ENCODE peak calls at places on chromosomes 2 and 18, in seven cellular contexts. One of them, this sample, is unnamed.

GRCh38 chr2:37105150-37105549 is 20.8 kb downstream of the GPATCH11 start:
- DNase-seq in B cell: no peak
- DNase-seq in OCI-LY7: no peak
- DNase-seq in fibroblast of mammary gland: no peak
- DNase-seq in H54: no peak
- DNase-seq in stimulated activated CD4-positive, alpha-beta T cell treated with anti-CD3 and anti-CD28 coated beads, Interleukin-4, amount 100 ng/mL, for 48 hours: no peak
- DNase-seq in stimulated activated CD8-positive, alpha-beta memory T cell treated with anti-CD3 and anti-CD28 coated beads, Interleukin-4, amount 100 ng/mL, for 1 hour: no peak
- DNase-seq in this sample: no peak

GRCh38 chr2:46978696-46979095 is 63.1 kb upstream of the MCFD2 start:
- DNase-seq in B cell: no peak
- DNase-seq in OCI-LY7: no peak
- DNase-seq in fibroblast of mammary gland: no peak
- DNase-seq in H54: no peak
- DNase-seq in stimulated activated CD4-positive, alpha-beta T cell treated with anti-CD3 and anti-CD28 coated beads, Interleukin-4, amount 100 ng/mL, for 48 hours: no peak
- DNase-seq in stimulated activated CD8-positive, alpha-beta memory T cell treated with anti-CD3 and anti-CD28 coated beads, Interleukin-4, amount 100 ng/mL, for 1 hour: no peak
- DNase-seq in this sample: no peak

GRCh38 chr18:4096501-4096900 is 358.6 kb downstream of the DLGAP1 start:
- DNase-seq in B cell: no peak
- DNase-seq in OCI-LY7: no peak
- DNase-seq in fibroblast of mammary gland: peak
- DNase-seq in H54: no peak
- DNase-seq in stimulated activated CD4-positive, alpha-beta T cell treated with anti-CD3 and anti-CD28 coated beads, Interleukin-4, amount 100 ng/mL, for 48 hours: no peak
- DNase-seq in stimulated activated CD8-positive, alpha-beta memory T cell treated with anti-CD3 and anti-CD28 coated beads, Interleukin-4, amount 100 ng/mL, for 1 hour: no peak
- DNase-seq in this sample: no peak

GRCh38 chr18:60096428-60096827 is 196.6 kb downstream of the PMAIP1 start:
- DNase-seq in B cell: no peak
- DNase-seq in OCI-LY7: no peak
- DNase-seq in fibroblast of mammary gland: no peak
- DNase-seq in H54: no peak
- DNase-seq in stimulated activated CD4-positive, alpha-beta T cell treated with anti-CD3 and anti-CD28 coated beads, Interleukin-4, amount 100 ng/mL, for 48 hours: no peak
- DNase-seq in stimulated activated CD8-positive, alpha-beta memory T cell treated with anti-CD3 and anti-CD28 coated beads, Interleukin-4, amount 100 ng/mL, for 1 hour: no peak
- DNase-seq in this sample: no peak

GRCh38 chr2:101328474-101329007 is 20.0 kb upstream of the RNF149 start:
- DNase-seq in B cell: no peak
- DNase-seq in OCI-LY7: peak
- DNase-seq in fibroblast of mammary gland: peak
- DNase-seq in H54: no peak
- DNase-seq in stimulated activated CD4-positive, alpha-beta T cell treated with anti-CD3 and anti-CD28 coated beads, Interleukin-4, amount 100 ng/mL, for 48 hours: no peak
- DNase-seq in stimulated activated CD8-positive, alpha-beta memory T cell treated with anti-CD3 and anti-CD28 coated beads, Interleukin-4, amount 100 ng/mL, for 1 hour: no peak
- DNase-seq in this sample: no peak

GRCh38 chr2:103361712-103362111 is 599.9 kb downstream of the TMEM182 start:
- DNase-seq in B cell: no peak
- DNase-seq in OCI-LY7: no peak
- DNase-seq in fibroblast of mammary gland: no peak
- DNase-seq in H54: no peak
- DNase-seq in stimulated activated CD4-positive, alpha-beta T cell treated with anti-CD3 and anti-CD28 coated beads, Interleukin-4, amount 100 ng/mL, for 48 hours: no peak
- DNase-seq in stimulated activated CD8-positive, alpha-beta memory T cell treated with anti-CD3 and anti-CD28 coated beads, Interleukin-4, amount 100 ng/mL, for 1 hour: no peak
- DNase-seq in this sample: no peak

GRCh38 chr2:64359892-64360657 is 93.9 kb upstream of the LGALSL start:
- DNase-seq in B cell: no peak
- DNase-seq in OCI-LY7: peak
- DNase-seq in fibroblast of mammary gland: peak
- DNase-seq in H54: peak
- DNase-seq in stimulated activated CD4-positive, alpha-beta T cell treated with anti-CD3 and anti-CD28 coated beads, Interleukin-4, amount 100 ng/mL, for 48 hours: peak
- DNase-seq in stimulated activated CD8-positive, alpha-beta memory T cell treated with anti-CD3 and anti-CD28 coated beads, Interleukin-4, amount 100 ng/mL, for 1 hour: no peak
- DNase-seq in this sample: peak

GRCh38 chr18:4510160-4510559 is 55.1 kb upstream of the DLGAP1 start:
- DNase-seq in B cell: no peak
- DNase-seq in OCI-LY7: no peak
- DNase-seq in fibroblast of mammary gland: no peak
- DNase-seq in H54: no peak
- DNase-seq in stimulated activated CD4-positive, alpha-beta T cell treated with anti-CD3 and anti-CD28 coated beads, Interleukin-4, amount 100 ng/mL, for 48 hours: no peak
- DNase-seq in stimulated activated CD8-positive, alpha-beta memory T cell treated with anti-CD3 and anti-CD28 coated beads, Interleukin-4, amount 100 ng/mL, for 1 hour: no peak
- DNase-seq in this sample: no peak

GRCh38 chr2:235745597-235745996 is 251.8 kb downstream of the AGAP1 start:
- DNase-seq in B cell: no peak
- DNase-seq in OCI-LY7: no peak
- DNase-seq in fibroblast of mammary gland: peak
- DNase-seq in H54: no peak
- DNase-seq in stimulated activated CD4-positive, alpha-beta T cell treated with anti-CD3 and anti-CD28 coated beads, Interleukin-4, amount 100 ng/mL, for 48 hours: no peak
- DNase-seq in stimulated activated CD8-positive, alpha-beta memory T cell treated with anti-CD3 and anti-CD28 coated beads, Interleukin-4, amount 100 ng/mL, for 1 hour: no peak
- DNase-seq in this sample: no peak

GRCh38 chr2:234914371-234915154 is 37.3 kb upstream of the SH3BP4 start:
- DNase-seq in B cell: no peak
- DNase-seq in OCI-LY7: no peak
- DNase-seq in fibroblast of mammary gland: no peak
- DNase-seq in H54: no peak
- DNase-seq in stimulated activated CD4-positive, alpha-beta T cell treated with anti-CD3 and anti-CD28 coated beads, Interleukin-4, amount 100 ng/mL, for 48 hours: no peak
- DNase-seq in stimulated activated CD8-positive, alpha-beta memory T cell treated with anti-CD3 and anti-CD28 coated beads, Interleukin-4, amount 100 ng/mL, for 1 hour: no peak
- DNase-seq in this sample: no peak

GRCh38 chr18:26621161-26622026 is 73.0 kb upstream of the KCTD1 start:
- DNase-seq in B cell: no peak
- DNase-seq in OCI-LY7: peak
- DNase-seq in fibroblast of mammary gland: peak
- DNase-seq in H54: peak
- DNase-seq in stimulated activated CD4-positive, alpha-beta T cell treated with anti-CD3 and anti-CD28 coated beads, Interleukin-4, amount 100 ng/mL, for 48 hours: peak
- DNase-seq in stimulated activated CD8-positive, alpha-beta memory T cell treated with anti-CD3 and anti-CD28 coated beads, Interleukin-4, amount 100 ng/mL, for 1 hour: no peak
- DNase-seq in this sample: peak

GRCh38 chr2:98912221-98912851 is 23.7 kb downstream of the CRACDL start:
- DNase-seq in B cell: no peak
- DNase-seq in OCI-LY7: no peak
- DNase-seq in fibroblast of mammary gland: peak
- DNase-seq in H54: peak
- DNase-seq in stimulated activated CD4-positive, alpha-beta T cell treated with anti-CD3 and anti-CD28 coated beads, Interleukin-4, amount 100 ng/mL, for 48 hours: no peak
- DNase-seq in stimulated activated CD8-positive, alpha-beta memory T cell treated with anti-CD3 and anti-CD28 coated beads, Interleukin-4, amount 100 ng/mL, for 1 hour: no peak
- DNase-seq in this sample: peak

GRCh38 chr2:96940991-96941775 is 45.2 kb downstream of the FAM178B start:
- DNase-seq in B cell: no peak
- DNase-seq in OCI-LY7: no peak
- DNase-seq in fibroblast of mammary gland: no peak
- DNase-seq in H54: no peak
- DNase-seq in stimulated activated CD4-positive, alpha-beta T cell treated with anti-CD3 and anti-CD28 coated beads, Interleukin-4, amount 100 ng/mL, for 48 hours: no peak
- DNase-seq in stimulated activated CD8-positive, alpha-beta memory T cell treated with anti-CD3 and anti-CD28 coated beads, Interleukin-4, amount 100 ng/mL, for 1 hour: no peak
- DNase-seq in this sample: no peak

GRCh38 chr18:43571078-43571689 is 293.9 kb upstream of the SYT4 start:
- DNase-seq in B cell: no peak
- DNase-seq in OCI-LY7: peak
- DNase-seq in fibroblast of mammary gland: peak
- DNase-seq in H54: no peak
- DNase-seq in stimulated activated CD4-positive, alpha-beta T cell treated with anti-CD3 and anti-CD28 coated beads, Interleukin-4, amount 100 ng/mL, for 48 hours: no peak
- DNase-seq in stimulated activated CD8-positive, alpha-beta memory T cell treated with anti-CD3 and anti-CD28 coated beads, Interleukin-4, amount 100 ng/mL, for 1 hour: no peak
- DNase-seq in this sample: peak

GRCh38 chr18:31436825-31437224 is 10.7 kb upstream of the DSG3 start:
- DNase-seq in B cell: no peak
- DNase-seq in OCI-LY7: no peak
- DNase-seq in fibroblast of mammary gland: peak
- DNase-seq in H54: no peak
- DNase-seq in stimulated activated CD4-positive, alpha-beta T cell treated with anti-CD3 and anti-CD28 coated beads, Interleukin-4, amount 100 ng/mL, for 48 hours: no peak
- DNase-seq in stimulated activated CD8-positive, alpha-beta memory T cell treated with anti-CD3 and anti-CD28 coated beads, Interleukin-4, amount 100 ng/mL, for 1 hour: no peak
- DNase-seq in this sample: no peak

GRCh38 chr2:69742170-69742952 is 427 bp downstream of the ANXA4 start:
- DNase-seq in B cell: no peak
- DNase-seq in OCI-LY7: no peak
- DNase-seq in fibroblast of mammary gland: no peak
- DNase-seq in H54: no peak
- DNase-seq in stimulated activated CD4-positive, alpha-beta T cell treated with anti-CD3 and anti-CD28 coated beads, Interleukin-4, amount 100 ng/mL, for 48 hours: no peak
- DNase-seq in stimulated activated CD8-positive, alpha-beta memory T cell treated with anti-CD3 and anti-CD28 coated beads, Interleukin-4, amount 100 ng/mL, for 1 hour: no peak
- DNase-seq in this sample: no peak

GRCh38 chr2:45699032-45699658 is 47.7 kb downstream of the PRKCE start:
- DNase-seq in B cell: no peak
- DNase-seq in OCI-LY7: no peak
- DNase-seq in fibroblast of mammary gland: peak
- DNase-seq in H54: peak
- DNase-seq in stimulated activated CD4-positive, alpha-beta T cell treated with anti-CD3 and anti-CD28 coated beads, Interleukin-4, amount 100 ng/mL, for 48 hours: no peak
- DNase-seq in stimulated activated CD8-positive, alpha-beta memory T cell treated with anti-CD3 and anti-CD28 coated beads, Interleukin-4, amount 100 ng/mL, for 1 hour: no peak
- DNase-seq in this sample: no peak

GRCh38 chr2:11288431-11288830 is 56.0 kb downstream of the ROCK2 start:
- DNase-seq in B cell: no peak
- DNase-seq in OCI-LY7: no peak
- DNase-seq in fibroblast of mammary gland: no peak
- DNase-seq in H54: no peak
- DNase-seq in stimulated activated CD4-positive, alpha-beta T cell treated with anti-CD3 and anti-CD28 coated beads, Interleukin-4, amount 100 ng/mL, for 48 hours: no peak
- DNase-seq in stimulated activated CD8-positive, alpha-beta memory T cell treated with anti-CD3 and anti-CD28 coated beads, Interleukin-4, amount 100 ng/mL, for 1 hour: no peak
- DNase-seq in this sample: no peak

GRCh38 chr18:79889569-79889968 is 61.9 kb downstream of the SLC66A2 start:
- DNase-seq in B cell: no peak
- DNase-seq in OCI-LY7: no peak
- DNase-seq in fibroblast of mammary gland: no peak
- DNase-seq in H54: no peak
- DNase-seq in stimulated activated CD4-positive, alpha-beta T cell treated with anti-CD3 and anti-CD28 coated beads, Interleukin-4, amount 100 ng/mL, for 48 hours: no peak
- DNase-seq in stimulated activated CD8-positive, alpha-beta memory T cell treated with anti-CD3 and anti-CD28 coated beads, Interleukin-4, amount 100 ng/mL, for 1 hour: no peak
- DNase-seq in this sample: no peak

GRCh38 chr2:62740221-62740620 is 34.7 kb downstream of the EHBP1 start:
- DNase-seq in B cell: no peak
- DNase-seq in OCI-LY7: no peak
- DNase-seq in fibroblast of mammary gland: peak
- DNase-seq in H54: no peak
- DNase-seq in stimulated activated CD4-positive, alpha-beta T cell treated with anti-CD3 and anti-CD28 coated beads, Interleukin-4, amount 100 ng/mL, for 48 hours: no peak
- DNase-seq in stimulated activated CD8-positive, alpha-beta memory T cell treated with anti-CD3 and anti-CD28 coated beads, Interleukin-4, amount 100 ng/mL, for 1 hour: no peak
- DNase-seq in this sample: no peak

GRCh38 chr2:226408131-226408530 is 391.5 kb downstream of the IRS1 start:
- DNase-seq in B cell: no peak
- DNase-seq in OCI-LY7: no peak
- DNase-seq in fibroblast of mammary gland: no peak
- DNase-seq in H54: no peak
- DNase-seq in stimulated activated CD4-positive, alpha-beta T cell treated with anti-CD3 and anti-CD28 coated beads, Interleukin-4, amount 100 ng/mL, for 48 hours: no peak
- DNase-seq in stimulated activated CD8-positive, alpha-beta memory T cell treated with anti-CD3 and anti-CD28 coated beads, Interleukin-4, amount 100 ng/mL, for 1 hour: no peak
- DNase-seq in this sample: no peak

GRCh38 chr18:58392336-58393000 is 236.4 kb downstream of the ALPK2 start:
- DNase-seq in B cell: no peak
- DNase-seq in OCI-LY7: no peak
- DNase-seq in fibroblast of mammary gland: peak
- DNase-seq in H54: no peak
- DNase-seq in stimulated activated CD4-positive, alpha-beta T cell treated with anti-CD3 and anti-CD28 coated beads, Interleukin-4, amount 100 ng/mL, for 48 hours: no peak
- DNase-seq in stimulated activated CD8-positive, alpha-beta memory T cell treated with anti-CD3 and anti-CD28 coated beads, Interleukin-4, amount 100 ng/mL, for 1 hour: no peak
- DNase-seq in this sample: no peak

GRCh38 chr2:215635788-215636139 is 199.9 kb upstream of the FN1 start:
- DNase-seq in B cell: no peak
- DNase-seq in OCI-LY7: no peak
- DNase-seq in fibroblast of mammary gland: peak
- DNase-seq in H54: no peak
- DNase-seq in stimulated activated CD4-positive, alpha-beta T cell treated with anti-CD3 and anti-CD28 coated beads, Interleukin-4, amount 100 ng/mL, for 48 hours: no peak
- DNase-seq in stimulated activated CD8-positive, alpha-beta memory T cell treated with anti-CD3 and anti-CD28 coated beads, Interleukin-4, amount 100 ng/mL, for 1 hour: no peak
- DNase-seq in this sample: no peak

GRCh38 chr2:240688563-240688919 is 3.1 kb upstream of the AQP12A start:
- DNase-seq in B cell: peak
- DNase-seq in OCI-LY7: no peak
- DNase-seq in fibroblast of mammary gland: no peak
- DNase-seq in H54: no peak
- DNase-seq in stimulated activated CD4-positive, alpha-beta T cell treated with anti-CD3 and anti-CD28 coated beads, Interleukin-4, amount 100 ng/mL, for 48 hours: no peak
- DNase-seq in stimulated activated CD8-positive, alpha-beta memory T cell treated with anti-CD3 and anti-CD28 coated beads, Interleukin-4, amount 100 ng/mL, for 1 hour: no peak
- DNase-seq in this sample: no peak

GRCh38 chr2:215723011-215723410 is 287.1 kb upstream of the FN1 start:
- DNase-seq in B cell: no peak
- DNase-seq in OCI-LY7: no peak
- DNase-seq in fibroblast of mammary gland: no peak
- DNase-seq in H54: no peak
- DNase-seq in stimulated activated CD4-positive, alpha-beta T cell treated with anti-CD3 and anti-CD28 coated beads, Interleukin-4, amount 100 ng/mL, for 48 hours: no peak
- DNase-seq in stimulated activated CD8-positive, alpha-beta memory T cell treated with anti-CD3 and anti-CD28 coated beads, Interleukin-4, amount 100 ng/mL, for 1 hour: no peak
- DNase-seq in this sample: no peak

GRCh38 chr2:240505946-240506345 is 51.8 kb downstream of the ANKMY1 start:
- DNase-seq in B cell: no peak
- DNase-seq in OCI-LY7: no peak
- DNase-seq in fibroblast of mammary gland: no peak
- DNase-seq in H54: no peak
- DNase-seq in stimulated activated CD4-positive, alpha-beta T cell treated with anti-CD3 and anti-CD28 coated beads, Interleukin-4, amount 100 ng/mL, for 48 hours: no peak
- DNase-seq in stimulated activated CD8-positive, alpha-beta memory T cell treated with anti-CD3 and anti-CD28 coated beads, Interleukin-4, amount 100 ng/mL, for 1 hour: no peak
- DNase-seq in this sample: no peak

GRCh38 chr2:54979645-54980044 is 70.6 kb downstream of the RTN4 start:
- DNase-seq in B cell: no peak
- DNase-seq in OCI-LY7: no peak
- DNase-seq in fibroblast of mammary gland: no peak
- DNase-seq in H54: no peak
- DNase-seq in stimulated activated CD4-positive, alpha-beta T cell treated with anti-CD3 and anti-CD28 coated beads, Interleukin-4, amount 100 ng/mL, for 48 hours: no peak
- DNase-seq in stimulated activated CD8-positive, alpha-beta memory T cell treated with anti-CD3 and anti-CD28 coated beads, Interleukin-4, amount 100 ng/mL, for 1 hour: no peak
- DNase-seq in this sample: peak

GRCh38 chr18:26804474-26804873 is 61.0 kb downstream of the AQP4 start:
- DNase-seq in B cell: no peak
- DNase-seq in OCI-LY7: no peak
- DNase-seq in fibroblast of mammary gland: no peak
- DNase-seq in H54: no peak
- DNase-seq in stimulated activated CD4-positive, alpha-beta T cell treated with anti-CD3 and anti-CD28 coated beads, Interleukin-4, amount 100 ng/mL, for 48 hours: no peak
- DNase-seq in stimulated activated CD8-positive, alpha-beta memory T cell treated with anti-CD3 and anti-CD28 coated beads, Interleukin-4, amount 100 ng/mL, for 1 hour: no peak
- DNase-seq in this sample: peak

GRCh38 chr2:96869281-96869823 is 528 bp downstream of the SEMA4C start:
- DNase-seq in B cell: peak
- DNase-seq in OCI-LY7: no peak
- DNase-seq in fibroblast of mammary gland: peak
- DNase-seq in H54: peak
- DNase-seq in stimulated activated CD4-positive, alpha-beta T cell treated with anti-CD3 and anti-CD28 coated beads, Interleukin-4, amount 100 ng/mL, for 48 hours: no peak
- DNase-seq in stimulated activated CD8-positive, alpha-beta memory T cell treated with anti-CD3 and anti-CD28 coated beads, Interleukin-4, amount 100 ng/mL, for 1 hour: no peak
- DNase-seq in this sample: peak